ENCODE peak calls at places on chromosomes 3 and 15, in eight cellular contexts. P is A172; N is GM13976; T is AG08396; R is IMR-90; U is activated T-cell treated with anti-CD3 and anti-CD28 coated beads for 1 hour; S is stimulated activated CD8-positive, alpha-beta memory T cell treated with anti-CD3 and anti-CD28 coated beads, Interleukin-15, amount 100 ng/mL, for 24 hours; Q is NK-92 treated with Interleukin-12 subunit alpha and Interleukin-12 subunit beta, amount 100 ng/mL, for 24 hours. J is an unnamed sample.

GRCh38 chr15:69957175-69957574 is 140.5 kb downstream of the TLE3 start:
- DNase-seq in P (no peak), N (no peak), T (no peak), R (no peak), U (no peak), S (no peak), Q (no peak), J (no peak)

GRCh38 chr3:61172684-61173083 is 78.6 kb downstream of the FHIT start:
- DNase-seq in P (no peak), N (peak), T (no peak), R (no peak), U (no peak), S (no peak), Q (no peak), J (no peak)

GRCh38 chr15:68055224-68055705 is 1.1 kb downstream of the PIAS1 start:
- DNase-seq in P (peak), N (peak), T (peak), R (peak), U (peak), S (peak), Q (peak), J (peak)

GRCh38 chr3:178750639-178751038 is 214.4 kb downstream of the KCNMB2 start:
- DNase-seq in P (no peak), N (no peak), T (no peak), R (no peak), U (no peak), S (no peak), Q (no peak), J (no peak)

GRCh38 chr15:43799209-43799944 is 643 bp downstream of the SERINC4 start:
- DNase-seq in P (no peak), N (no peak), T (no peak), R (no peak), U (no peak), S (no peak), Q (no peak), J (no peak)

GRCh38 chr3:12436514-12437222 is 47.6 kb upstream of the TSEN2 start:
- DNase-seq in P (peak), N (no peak), T (peak), R (peak), U (no peak), S (no peak), Q (no peak), J (no peak)

GRCh38 chr3:194267744-194268658 is 83.1 kb downstream of the CPN2 start:
- DNase-seq in P (no peak), N (no peak), T (no peak), R (peak), U (no peak), S (no peak), Q (no peak), J (no peak)

GRCh38 chr3:127675651-127676391 is 3.1 kb downstream of the ABTB1 start:
- DNase-seq in P (no peak), N (no peak), T (no peak), R (no peak), U (no peak), S (no peak), Q (no peak), J (no peak)

GRCh38 chr15:82543155-82543554 is 2.9 kb upstream of the RPS17 start:
- DNase-seq in P (no peak), N (no peak), T (peak), R (peak), U (no peak), S (no peak), Q (no peak), J (no peak)

GRCh38 chr3:188400494-188401243 is 246.7 kb downstream of the LPP start:
- DNase-seq in P (no peak), N (peak), T (no peak), R (no peak), U (no peak), S (no peak), Q (no peak), J (no peak)

GRCh38 chr15:79897701-79898113 is 893 bp upstream of the MTHFS start:
- DNase-seq in P (no peak), N (no peak), T (no peak), R (no peak), U (no peak), S (no peak), Q (peak), J (no peak)

GRCh38 chr3:155088705-155089380 is 8.7 kb downstream of the MME start:
- DNase-seq in P (no peak), N (no peak), T (no peak), R (peak), U (no peak), S (no peak), Q (no peak), J (no peak)

GRCh38 chr15:73792429-73792828 is 39.3 kb upstream of the INSYN1 start:
- DNase-seq in P (no peak), N (no peak), T (no peak), R (no peak), U (no peak), S (no peak), Q (no peak), J (no peak)

GRCh38 chr15:45378149-45378912 is at the start of gene GATM:
- DNase-seq in P (peak), N (peak), T (peak), R (peak), U (peak), S (peak), Q (no peak), J (no peak)

GRCh38 chr3:179840985-179841384 is 188.1 kb downstream of the USP13 start:
- DNase-seq in P (peak), N (no peak), T (peak), R (peak), U (no peak), S (no peak), Q (no peak), J (peak)

GRCh38 chr3:168939651-168940238 is 723.8 kb downstream of the MECOM start:
- DNase-seq in P (no peak), N (no peak), T (no peak), R (no peak), U (no peak), S (no peak), Q (no peak), J (no peak)

GRCh38 chr15:87209891-87210649 is 1046.5 kb downstream of the NTRK3 start:
- DNase-seq in P (no peak), N (no peak), T (no peak), R (no peak), U (no peak), S (no peak), Q (no peak), J (no peak)

GRCh38 chr3:189186093-189186492 is 14.3 kb downstream of the TPRG1 start:
- DNase-seq in P (no peak), N (no peak), T (peak), R (peak), U (no peak), S (no peak), Q (no peak), J (no peak)

GRCh38 chr3:129827765-129828164 is 65.7 kb downstream of the TMCC1 start:
- DNase-seq in P (peak), N (peak), T (no peak), R (no peak), U (no peak), S (no peak), Q (no peak), J (no peak)

GRCh38 chr3:19891740-19892139 is 42.3 kb downstream of the EFHB start:
- DNase-seq in P (no peak), N (no peak), T (peak), R (peak), U (no peak), S (no peak), Q (no peak), J (peak)

GRCh38 chr3:53269888-53270880 is 14.4 kb upstream of the TKT start:
- DNase-seq in P (peak), N (no peak), T (peak), R (peak), U (no peak), S (no peak), Q (no peak), J (peak)

GRCh38 chr3:100254168-100254777 is 6.5 kb upstream of the TBC1D23 start:
- DNase-seq in P (peak), N (peak), T (peak), R (peak), U (no peak), S (no peak), Q (peak), J (peak)

GRCh38 chr15:69578792-69579587 is 126.4 kb downstream of the RPLP1 start:
- DNase-seq in P (peak), N (no peak), T (no peak), R (no peak), U (no peak), S (no peak), Q (no peak), J (no peak)

GRCh38 chr3:194097141-194097880 is 38.6 kb upstream of the HES1 start:
- DNase-seq in P (no peak), N (no peak), T (no peak), R (no peak), U (no peak), S (no peak), Q (no peak), J (no peak)

J was measured in RKO.